ENCODE peak calls at places on chromosomes 2 and 18, in eight cellular contexts. W is naive B cell; U is central memory CD4-positive, alpha-beta T cell; T is NCI-H774; F is kidney; B is activated CD4-positive, CD25-positive, alpha-beta regulatory T cell treated with anti-CD3 and anti-CD28 coated beads, Interleukin-2, amount 50 U/mL, for 72 hours; A is T-cell; C is activated naive CD4-positive, alpha-beta T cell treated with anti-CD3 and anti-CD28 coated beads, Interleukin-2, amount 10 ng/mL, durations not matched to agents 7 days and 5 days. V is an unnamed sample.

GRCh38 chr2:144083211-144083610 is 436.7 kb downstream of the ZEB2 start:
- DNase-seq in U (no peak), W (no peak), A (no peak), C (no peak), F (no peak), B (no peak), T (no peak), V (no peak)

GRCh38 chr2:134594399-134594798 is 124.4 kb downstream of the TMEM163 start:
- DNase-seq in W (no peak), B (no peak), U (no peak), C (no peak), F (no peak), T (no peak), A (no peak), V (no peak)

GRCh38 chr2:194060269-194060668 is 1596.8 kb upstream of the SLC39A10 start:
- DNase-seq in U (no peak), T (no peak), W (no peak), C (no peak), A (no peak), B (no peak), F (no peak), V (no peak)

GRCh38 chr2:33395660-33396249 is 80.7 kb upstream of the RASGRP3 start:
- DNase-seq in W (peak; percentile 36), A (peak; percentile 35), U (no peak), F (no peak), C (peak; percentile 68), B (peak; percentile 40), T (no peak), V (no peak)

GRCh38 chr18:12630136-12630535 is 27.8 kb downstream of the SPIRE1 start:
- DNase-seq in U (no peak), T (no peak), F (no peak), C (no peak), B (no peak), W (no peak), A (no peak), V (no peak)

GRCh38 chr2:23330214-23330613 is 54.8 kb upstream of the KLHL29 start:
- DNase-seq in T (no peak), W (no peak), B (no peak), F (no peak), U (no peak), A (no peak), C (no peak), V (no peak)

GRCh38 chr2:67346718-67347407 is 50.3 kb upstream of the ETAA1 start:
- DNase-seq in F (no peak), A (no peak), B (no peak), W (no peak), T (no peak), C (no peak), U (no peak), V (no peak)

GRCh38 chr2:146547236-146547635 is 1297.6 kb upstream of the ACVR2A start:
- DNase-seq in B (no peak), U (no peak), T (no peak), F (no peak), A (no peak), C (no peak), W (no peak), V (no peak)

GRCh38 chr2:209661286-209661685 is 110.3 kb upstream of the UNC80 start:
- DNase-seq in W (no peak), A (no peak), B (no peak), C (no peak), T (peak; percentile 72), U (no peak), F (no peak), V (no peak)

GRCh38 chr2:125745514-125745913 is 910.4 kb upstream of the GYPC start:
- DNase-seq in F (no peak), A (no peak), T (peak; percentile 40), B (no peak), C (no peak), U (no peak), W (no peak), V (peak; percentile 10)

GRCh38 chr2:31243053-31243452 is 9.1 kb downstream of the EHD3 start:
- DNase-seq in B (no peak), C (no peak), W (no peak), A (no peak), T (no peak), F (no peak), U (no peak), V (no peak)

GRCh38 chr2:238528953-238529781 is 102.4 kb downstream of the ASB1 start:
- DNase-seq in U (no peak), C (no peak), T (peak; percentile 85), B (no peak), A (no peak), F (peak; percentile 29), W (no peak), V (peak; percentile 43)

GRCh38 chr18:11860594-11861450 is 9.6 kb downstream of the CHMP1B start:
- DNase-seq in A (no peak), C (no peak), F (no peak), U (no peak), T (no peak), W (no peak), B (no peak), V (no peak)

GRCh38 chr18:23862071-23862470 is 152.5 kb upstream of the TTC39C start:
- DNase-seq in W (no peak), U (no peak), F (no peak), C (no peak), A (no peak), T (no peak), B (no peak), V (no peak)

GRCh38 chr2:38125830-38126229 is 49.9 kb upstream of the CYP1B1 start:
- DNase-seq in F (no peak), W (no peak), T (no peak), A (no peak), C (no peak), U (no peak), B (no peak), V (no peak)

GRCh38 chr2:88451647-88452150 is 794 bp downstream of the FOXI3 start:
- DNase-seq in U (no peak), F (peak; percentile 75), W (peak; percentile 33), B (peak; percentile 31), A (no peak), T (peak; percentile 30), C (peak; percentile 34), V (no peak)

GRCh38 chr2:167581961-167582574 is 665.3 kb downstream of the STK39 start:
- DNase-seq in T (no peak), W (no peak), C (no peak), F (no peak), U (no peak), B (no peak), A (no peak), V (no peak)

GRCh38 chr18:75083761-75084160 is 125.2 kb downstream of the PTGR3 start:
- DNase-seq in T (no peak), U (no peak), A (no peak), F (peak; percentile 22), C (no peak), B (no peak), W (no peak), V (no peak)

GRCh38 chr2:206160124-206160806 is 570 bp downstream of the EEF1B2 start:
- DNase-seq in A (peak; percentile 2), B (no peak), W (no peak), F (no peak), C (no peak), T (no peak), U (no peak), V (peak; percentile 42)

GRCh38 chr18:48932822-48933510 is 17.8 kb downstream of the SMAD7 start:
- DNase-seq in U (no peak), F (no peak), B (no peak), A (no peak), C (no peak), W (peak; percentile 42), T (no peak), V (no peak)

GRCh38 chr2:187618813-187619212 is 64.6 kb upstream of the TFPI start:
- DNase-seq in C (no peak), B (no peak), T (no peak), U (no peak), A (no peak), F (no peak), W (no peak), V (no peak)

GRCh38 chr2:24820598-24821432 is 27.6 kb downstream of the CENPO start:
- DNase-seq in T (no peak), C (no peak), B (no peak), A (no peak), F (no peak), W (no peak), U (no peak), V (no peak)

GRCh38 chr2:230665263-230665691 is 47.4 kb upstream of the CAB39 start:
- DNase-seq in F (peak; percentile 44), W (no peak), T (no peak), B (no peak), C (no peak), A (no peak), U (no peak), V (no peak)

GRCh38 chr18:57965246-57965645 is 78.8 kb upstream of the NEDD4L start:
- DNase-seq in B (no peak), F (no peak), T (no peak), A (no peak), W (no peak), U (no peak), C (no peak), V (no peak)

GRCh38 chr2:170716851-170717598 is 1.9 kb downstream of the SP5 start:
- DNase-seq in A (no peak), F (peak; percentile 75), W (no peak), B (peak; percentile 38), U (peak; percentile 12), T (no peak), C (peak; percentile 38), V (no peak)

GRCh38 chr18:48422947-48423378 is 13.8 kb upstream of the ZBTB7C start:
- DNase-seq in T (no peak), B (no peak), F (no peak), W (no peak), A (no peak), C (no peak), U (no peak), V (no peak)

GRCh38 chr2:21103274-21103891 is 20.4 kb upstream of the TDRD15 start:
- DNase-seq in A (no peak), F (no peak), T (peak; percentile 85), C (no peak), U (no peak), B (no peak), W (no peak), V (no peak)

GRCh38 chr18:67269206-67269605 is 247.3 kb downstream of the DSEL start:
- DNase-seq in U (no peak), T (no peak), C (no peak), A (no peak), B (no peak), W (no peak), F (no peak), V (no peak)

GRCh38 chr2:207363761-207364160 is 166.0 kb upstream of the CREB1 start:
- DNase-seq in F (no peak), A (no peak), B (no peak), U (no peak), T (no peak), W (no peak), C (no peak), V (no peak)

GRCh38 chr2:218645126-218645525 is 14.3 kb downstream of the ZNF142 start:
- DNase-seq in W (no peak), T (no peak), A (no peak), U (no peak), B (no peak), F (no peak), C (no peak), V (no peak)

GRCh38 chr2:186919272-186919671 is 70.3 kb upstream of the ZSWIM2 start:
- DNase-seq in B (no peak), T (no peak), U (no peak), F (no peak), W (no peak), C (no peak), A (no peak), V (no peak)

GRCh38 chr18:77206676-77207370 is 42.8 kb upstream of the GALR1 start:
- DNase-seq in A (no peak), C (no peak), F (no peak), W (no peak), B (no peak), U (no peak), T (no peak), V (no peak)

GRCh38 chr2:113126845-113127645 is at the start of gene IL1RN:
- DNase-seq in W (no peak), B (no peak), A (no peak), T (no peak), U (no peak), F (no peak), C (no peak), V (no peak)